ENCODE peak calls at places on chromosomes 2 and 18, in seven cellular contexts. One of them, this sample, is unnamed.

GRCh38 chr2:240703417-240704341 is 12.0 kb downstream of the AQP12A start:
- DNase-seq in AG10803: no peak
- DNase-seq in activated CD8-positive, alpha-beta T cell treated with anti-CD3 and anti-CD28 coated beads for 36 hours: no peak
- DNase-seq in heart right ventricle: peak
- DNase-seq in colonic mucosa: no peak
- DNase-seq in body of pancreas: no peak
- DNase-seq in brain microvascular endothelial cell: no peak
- DNase-seq in this sample: no peak

GRCh38 chr2:178279142-178279541 is 84.8 kb downstream of the OSBPL6 start:
- DNase-seq in AG10803: peak
- DNase-seq in activated CD8-positive, alpha-beta T cell treated with anti-CD3 and anti-CD28 coated beads for 36 hours: no peak
- DNase-seq in heart right ventricle: no peak
- DNase-seq in colonic mucosa: no peak
- DNase-seq in body of pancreas: no peak
- DNase-seq in brain microvascular endothelial cell: peak
- DNase-seq in this sample: no peak

GRCh38 chr2:28400921-28401320 is 8.3 kb downstream of the FOSL2 start:
- DNase-seq in AG10803: no peak
- DNase-seq in activated CD8-positive, alpha-beta T cell treated with anti-CD3 and anti-CD28 coated beads for 36 hours: no peak
- DNase-seq in heart right ventricle: no peak
- DNase-seq in colonic mucosa: no peak
- DNase-seq in body of pancreas: no peak
- DNase-seq in brain microvascular endothelial cell: no peak
- DNase-seq in this sample: no peak

GRCh38 chr2:197835293-197835692 is 30.9 kb downstream of the PLCL1 start:
- DNase-seq in AG10803: no peak
- DNase-seq in activated CD8-positive, alpha-beta T cell treated with anti-CD3 and anti-CD28 coated beads for 36 hours: no peak
- DNase-seq in heart right ventricle: no peak
- DNase-seq in colonic mucosa: no peak
- DNase-seq in body of pancreas: no peak
- DNase-seq in brain microvascular endothelial cell: no peak
- DNase-seq in this sample: no peak

GRCh38 chr2:236085647-236086046 is 82.5 kb downstream of the GBX2 start:
- DNase-seq in AG10803: no peak
- DNase-seq in activated CD8-positive, alpha-beta T cell treated with anti-CD3 and anti-CD28 coated beads for 36 hours: no peak
- DNase-seq in heart right ventricle: no peak
- DNase-seq in colonic mucosa: no peak
- DNase-seq in body of pancreas: no peak
- DNase-seq in brain microvascular endothelial cell: no peak
- DNase-seq in this sample: no peak

GRCh38 chr2:36912692-36913091 is 53.6 kb downstream of the STRN start:
- DNase-seq in AG10803: peak
- DNase-seq in activated CD8-positive, alpha-beta T cell treated with anti-CD3 and anti-CD28 coated beads for 36 hours: no peak
- DNase-seq in heart right ventricle: no peak
- DNase-seq in colonic mucosa: no peak
- DNase-seq in body of pancreas: no peak
- DNase-seq in brain microvascular endothelial cell: no peak
- DNase-seq in this sample: no peak

GRCh38 chr2:130891968-130892367 is 55.3 kb downstream of the ARHGEF4 start:
- DNase-seq in AG10803: no peak
- DNase-seq in activated CD8-positive, alpha-beta T cell treated with anti-CD3 and anti-CD28 coated beads for 36 hours: no peak
- DNase-seq in heart right ventricle: no peak
- DNase-seq in colonic mucosa: no peak
- DNase-seq in body of pancreas: no peak
- DNase-seq in brain microvascular endothelial cell: no peak
- DNase-seq in this sample: no peak

GRCh38 chr18:65869527-65869926 is 118.7 kb downstream of the CDH7 start:
- DNase-seq in AG10803: no peak
- DNase-seq in activated CD8-positive, alpha-beta T cell treated with anti-CD3 and anti-CD28 coated beads for 36 hours: no peak
- DNase-seq in heart right ventricle: no peak
- DNase-seq in colonic mucosa: no peak
- DNase-seq in body of pancreas: no peak
- DNase-seq in brain microvascular endothelial cell: no peak
- DNase-seq in this sample: no peak

GRCh38 chr2:11738589-11739436 is 7.6 kb upstream of the LPIN1 start:
- DNase-seq in AG10803: peak
- DNase-seq in activated CD8-positive, alpha-beta T cell treated with anti-CD3 and anti-CD28 coated beads for 36 hours: peak
- DNase-seq in heart right ventricle: peak
- DNase-seq in colonic mucosa: peak
- DNase-seq in body of pancreas: peak
- DNase-seq in brain microvascular endothelial cell: peak
- DNase-seq in this sample: peak

GRCh38 chr2:48195168-48195567 is 288.9 kb upstream of the FBXO11 start:
- DNase-seq in AG10803: no peak
- DNase-seq in activated CD8-positive, alpha-beta T cell treated with anti-CD3 and anti-CD28 coated beads for 36 hours: no peak
- DNase-seq in heart right ventricle: no peak
- DNase-seq in colonic mucosa: no peak
- DNase-seq in body of pancreas: no peak
- DNase-seq in brain microvascular endothelial cell: no peak
- DNase-seq in this sample: no peak

GRCh38 chr18:13562494-13563029 is 163.8 kb downstream of the FAM210A start:
- DNase-seq in AG10803: no peak
- DNase-seq in activated CD8-positive, alpha-beta T cell treated with anti-CD3 and anti-CD28 coated beads for 36 hours: peak
- DNase-seq in heart right ventricle: no peak
- DNase-seq in colonic mucosa: no peak
- DNase-seq in body of pancreas: no peak
- DNase-seq in brain microvascular endothelial cell: no peak
- DNase-seq in this sample: no peak

GRCh38 chr2:156333951-156334495 is 1.5 kb upstream of the NR4A2 start:
- DNase-seq in AG10803: peak
- DNase-seq in activated CD8-positive, alpha-beta T cell treated with anti-CD3 and anti-CD28 coated beads for 36 hours: peak
- DNase-seq in heart right ventricle: peak
- DNase-seq in colonic mucosa: peak
- DNase-seq in body of pancreas: peak
- DNase-seq in brain microvascular endothelial cell: peak
- DNase-seq in this sample: peak

GRCh38 chr2:150271952-150272351 is 215.5 kb downstream of the RND3 start:
- DNase-seq in AG10803: peak
- DNase-seq in activated CD8-positive, alpha-beta T cell treated with anti-CD3 and anti-CD28 coated beads for 36 hours: no peak
- DNase-seq in heart right ventricle: no peak
- DNase-seq in colonic mucosa: no peak
- DNase-seq in body of pancreas: no peak
- DNase-seq in brain microvascular endothelial cell: peak
- DNase-seq in this sample: no peak

GRCh38 chr2:107809835-107810234 is 16.9 kb upstream of the RGPD4 start:
- DNase-seq in AG10803: no peak
- DNase-seq in activated CD8-positive, alpha-beta T cell treated with anti-CD3 and anti-CD28 coated beads for 36 hours: no peak
- DNase-seq in heart right ventricle: no peak
- DNase-seq in colonic mucosa: no peak
- DNase-seq in body of pancreas: no peak
- DNase-seq in brain microvascular endothelial cell: no peak
- DNase-seq in this sample: no peak

GRCh38 chr2:104120144-104120543 is 733.8 kb upstream of the POU3F3 start:
- DNase-seq in AG10803: no peak
- DNase-seq in activated CD8-positive, alpha-beta T cell treated with anti-CD3 and anti-CD28 coated beads for 36 hours: no peak
- DNase-seq in heart right ventricle: no peak
- DNase-seq in colonic mucosa: no peak
- DNase-seq in body of pancreas: no peak
- DNase-seq in brain microvascular endothelial cell: no peak
- DNase-seq in this sample: no peak

GRCh38 chr2:30218814-30219213 is 12.5 kb upstream of the LBH start:
- DNase-seq in AG10803: no peak
- DNase-seq in activated CD8-positive, alpha-beta T cell treated with anti-CD3 and anti-CD28 coated beads for 36 hours: no peak
- DNase-seq in heart right ventricle: no peak
- DNase-seq in colonic mucosa: no peak
- DNase-seq in body of pancreas: no peak
- DNase-seq in brain microvascular endothelial cell: no peak
- DNase-seq in this sample: no peak

GRCh38 chr2:100780203-100781008 is 39.5 kb upstream of the NPAS2 start:
- DNase-seq in AG10803: no peak
- DNase-seq in activated CD8-positive, alpha-beta T cell treated with anti-CD3 and anti-CD28 coated beads for 36 hours: no peak
- DNase-seq in heart right ventricle: no peak
- DNase-seq in colonic mucosa: peak
- DNase-seq in body of pancreas: no peak
- DNase-seq in brain microvascular endothelial cell: no peak
- DNase-seq in this sample: peak

GRCh38 chr2:68365087-68365486 is at the start of gene PLEK:
- DNase-seq in AG10803: no peak
- DNase-seq in activated CD8-positive, alpha-beta T cell treated with anti-CD3 and anti-CD28 coated beads for 36 hours: peak
- DNase-seq in heart right ventricle: peak
- DNase-seq in colonic mucosa: peak
- DNase-seq in body of pancreas: peak
- DNase-seq in brain microvascular endothelial cell: no peak
- DNase-seq in this sample: no peak

GRCh38 chr2:13050764-13051163 is 334.0 kb downstream of the TRIB2 start:
- DNase-seq in AG10803: peak
- DNase-seq in activated CD8-positive, alpha-beta T cell treated with anti-CD3 and anti-CD28 coated beads for 36 hours: no peak
- DNase-seq in heart right ventricle: no peak
- DNase-seq in colonic mucosa: no peak
- DNase-seq in body of pancreas: no peak
- DNase-seq in brain microvascular endothelial cell: no peak
- DNase-seq in this sample: no peak

GRCh38 chr2:129233751-129234406 is 745.6 kb upstream of the RAB6C start:
- DNase-seq in AG10803: peak
- DNase-seq in activated CD8-positive, alpha-beta T cell treated with anti-CD3 and anti-CD28 coated beads for 36 hours: no peak
- DNase-seq in heart right ventricle: no peak
- DNase-seq in colonic mucosa: no peak
- DNase-seq in body of pancreas: peak
- DNase-seq in brain microvascular endothelial cell: no peak
- DNase-seq in this sample: no peak

GRCh38 chr2:237662671-237663093 is 35.3 kb downstream of the LRRFIP1 start:
- DNase-seq in AG10803: peak
- DNase-seq in activated CD8-positive, alpha-beta T cell treated with anti-CD3 and anti-CD28 coated beads for 36 hours: peak
- DNase-seq in heart right ventricle: peak
- DNase-seq in colonic mucosa: peak
- DNase-seq in body of pancreas: peak
- DNase-seq in brain microvascular endothelial cell: peak
- DNase-seq in this sample: peak

GRCh38 chr2:3677436-3677835 is 19.4 kb downstream of the ALLC start:
- DNase-seq in AG10803: no peak
- DNase-seq in activated CD8-positive, alpha-beta T cell treated with anti-CD3 and anti-CD28 coated beads for 36 hours: no peak
- DNase-seq in heart right ventricle: no peak
- DNase-seq in colonic mucosa: no peak
- DNase-seq in body of pancreas: no peak
- DNase-seq in brain microvascular endothelial cell: no peak
- DNase-seq in this sample: no peak

GRCh38 chr2:23434721-23435121 is 49.7 kb downstream of the KLHL29 start:
- DNase-seq in AG10803: peak
- DNase-seq in activated CD8-positive, alpha-beta T cell treated with anti-CD3 and anti-CD28 coated beads for 36 hours: no peak
- DNase-seq in heart right ventricle: no peak
- DNase-seq in colonic mucosa: no peak
- DNase-seq in body of pancreas: peak
- DNase-seq in brain microvascular endothelial cell: no peak
- DNase-seq in this sample: no peak

GRCh38 chr18:28831476-28831875 is 654.5 kb upstream of the CDH2 start:
- DNase-seq in AG10803: peak
- DNase-seq in activated CD8-positive, alpha-beta T cell treated with anti-CD3 and anti-CD28 coated beads for 36 hours: no peak
- DNase-seq in heart right ventricle: no peak
- DNase-seq in colonic mucosa: no peak
- DNase-seq in body of pancreas: no peak
- DNase-seq in brain microvascular endothelial cell: no peak
- DNase-seq in this sample: no peak

DNA sequence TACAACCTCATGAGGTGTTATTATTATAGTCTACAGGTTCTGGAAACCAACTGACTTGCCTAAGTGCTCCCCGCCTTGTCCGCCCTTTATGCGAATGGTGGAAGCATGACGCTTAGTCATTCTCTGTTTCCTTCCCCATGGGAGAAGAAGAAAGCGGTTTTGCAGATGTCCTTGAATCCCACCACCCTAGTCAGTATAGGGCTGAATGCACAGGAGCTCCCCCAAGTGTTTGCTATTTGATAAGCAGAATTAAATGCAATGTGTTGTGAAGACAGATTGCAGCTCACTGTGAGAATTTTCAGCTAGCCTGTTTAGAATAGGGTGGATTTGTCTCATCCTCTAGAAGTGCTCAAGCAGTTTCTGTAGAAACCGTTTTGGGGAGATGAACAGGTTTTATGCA is 652.0 kb downstream of the DCC start:
- DNase-seq in AG10803: no peak
- DNase-seq in activated CD8-positive, alpha-beta T cell treated with anti-CD3 and anti-CD28 coated beads for 36 hours: no peak
- DNase-seq in heart right ventricle: no peak
- DNase-seq in colonic mucosa: no peak
- DNase-seq in body of pancreas: no peak
- DNase-seq in brain microvascular endothelial cell: no peak
- DNase-seq in this sample: no peak
- TF ChIP-seq CTCF in AG10803: no peak
- TF ChIP-seq CTCF in activated CD8-positive, alpha-beta T cell treated with anti-CD3 and anti-CD28 coated beads for 36 hours: no peak
- TF ChIP-seq CTCF in heart right ventricle: no peak
- TF ChIP-seq CTCF in colonic mucosa: peak
- TF ChIP-seq CTCF in body of pancreas: no peak
- TF ChIP-seq CTCF in brain microvascular endothelial cell: no peak
- TF ChIP-seq CTCF in this sample: no peak

GRCh38 chr2:137096693-137097092 is 331.3 kb downstream of the THSD7B start:
- DNase-seq in AG10803: no peak
- DNase-seq in activated CD8-positive, alpha-beta T cell treated with anti-CD3 and anti-CD28 coated beads for 36 hours: no peak
- DNase-seq in heart right ventricle: no peak
- DNase-seq in colonic mucosa: no peak
- DNase-seq in body of pancreas: no peak
- DNase-seq in brain microvascular endothelial cell: no peak
- DNase-seq in this sample: peak
- TF ChIP-seq CTCF in AG10803: no peak
- TF ChIP-seq CTCF in activated CD8-positive, alpha-beta T cell treated with anti-CD3 and anti-CD28 coated beads for 36 hours: no peak
- TF ChIP-seq CTCF in heart right ventricle: no peak
- TF ChIP-seq CTCF in colonic mucosa: no peak
- TF ChIP-seq CTCF in body of pancreas: no peak
- TF ChIP-seq CTCF in brain microvascular endothelial cell: peak
- TF ChIP-seq CTCF in this sample: no peak

DNA sequence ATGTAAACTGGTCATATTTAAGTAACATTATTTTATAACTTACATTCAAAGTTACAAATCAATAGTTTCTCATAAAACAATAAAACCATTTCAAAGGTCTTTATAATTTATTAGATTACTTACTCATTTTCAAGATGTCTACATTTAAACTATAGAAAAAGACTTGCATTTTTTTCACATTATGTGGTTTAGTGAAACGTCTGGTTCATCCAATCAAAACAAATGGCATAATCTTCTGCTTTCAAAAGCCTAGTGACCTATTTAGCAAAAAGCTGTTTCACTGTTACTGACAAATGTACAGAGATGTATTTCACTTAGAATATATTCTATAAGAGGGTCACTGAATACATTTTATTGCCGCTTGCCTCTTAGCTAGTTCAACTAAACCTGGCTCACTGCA is 49.3 kb upstream of the MCM6 start:
- DNase-seq in AG10803: peak
- DNase-seq in activated CD8-positive, alpha-beta T cell treated with anti-CD3 and anti-CD28 coated beads for 36 hours: no peak
- DNase-seq in heart right ventricle: no peak
- DNase-seq in colonic mucosa: no peak
- DNase-seq in body of pancreas: no peak
- DNase-seq in brain microvascular endothelial cell: no peak
- DNase-seq in this sample: no peak
- TF ChIP-seq CTCF in AG10803: no peak
- TF ChIP-seq CTCF in activated CD8-positive, alpha-beta T cell treated with anti-CD3 and anti-CD28 coated beads for 36 hours: no peak
- TF ChIP-seq CTCF in heart right ventricle: no peak
- TF ChIP-seq CTCF in colonic mucosa: no peak
- TF ChIP-seq CTCF in body of pancreas: no peak
- TF ChIP-seq CTCF in brain microvascular endothelial cell: no peak
- TF ChIP-seq CTCF in this sample: no peak

DNA sequence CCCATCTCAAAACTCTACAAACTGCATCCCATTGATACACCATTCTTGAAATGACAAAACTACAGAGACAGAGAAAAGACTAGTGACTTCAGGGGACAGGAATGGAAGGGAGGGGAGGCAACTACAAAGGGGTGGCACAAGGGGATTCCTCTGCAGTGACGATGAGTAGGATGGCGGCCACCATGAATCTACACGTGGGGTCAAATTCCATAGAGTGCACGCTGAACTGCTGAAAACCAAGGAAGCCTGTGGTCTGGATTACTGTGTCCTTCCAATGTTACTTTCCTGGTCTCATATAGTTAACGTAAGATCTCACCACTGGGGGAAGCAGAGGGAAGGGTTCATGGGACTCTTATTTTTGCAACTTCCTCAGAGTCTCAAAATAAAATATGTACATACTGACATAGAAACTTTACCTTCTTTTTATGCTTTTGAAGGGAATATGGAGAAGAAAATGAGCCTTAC is 23.6 kb downstream of the COX7A2L start:
- DNase-seq in AG10803: no peak
- DNase-seq in activated CD8-positive, alpha-beta T cell treated with anti-CD3 and anti-CD28 coated beads for 36 hours: no peak
- DNase-seq in heart right ventricle: no peak
- DNase-seq in colonic mucosa: no peak
- DNase-seq in body of pancreas: no peak
- DNase-seq in brain microvascular endothelial cell: peak
- DNase-seq in this sample: no peak
- TF ChIP-seq CTCF in AG10803: peak
- TF ChIP-seq CTCF in activated CD8-positive, alpha-beta T cell treated with anti-CD3 and anti-CD28 coated beads for 36 hours: no peak
- TF ChIP-seq CTCF in heart right ventricle: no peak
- TF ChIP-seq CTCF in colonic mucosa: no peak
- TF ChIP-seq CTCF in body of pancreas: no peak
- TF ChIP-seq CTCF in brain microvascular endothelial cell: peak
- TF ChIP-seq CTCF in this sample: no peak